ENCODE peak calls at places on chromosomes 5 and 9, in eight cellular contexts. F is GM04504; D is PC-9; Y is activated CD8-positive, alpha-beta memory T cell treated with anti-CD3 and anti-CD28 coated beads, Interleukin-2, amount 10 ng/mL, durations not matched to agents 7 days and 5 days; P is amygdala; R is right lobe of liver; T is stimulated activated naive B cell treated with anti-CD40 and anti-IgM and Interleukin-4, amounts not matched to agents 10 μg/mL and 1 μg/mL and 100 μg/mL, for 72 hours; O is activated T-cell treated with anti-CD3 and anti-CD28 coated beads for 48 hours. C is an unnamed sample.

GRCh38 chr5:10546186-10546585 is 17.7 kb upstream of the ANKRD33B start:
- DNase-seq in O (no peak), F (no peak), Y (no peak), R (no peak), T (no peak), D (no peak), P (no peak), C (no peak)

GRCh38 chr9:127361561-127361960 is 35.4 kb upstream of the SLC2A8 start:
- DNase-seq in R (no peak), D (peak; percentile 7), T (no peak), P (no peak), Y (peak; percentile 62), O (no peak), F (no peak), C (no peak)

GRCh38 chr5:38888023-38888422 is 42.2 kb downstream of the OSMR start:
- DNase-seq in Y (no peak), F (no peak), P (no peak), D (no peak), T (no peak), O (no peak), R (no peak), C (no peak)

GRCh38 chr9:34589656-34590375 is at the start of gene CNTFR:
- DNase-seq in Y (no peak), F (no peak), D (no peak), O (no peak), R (no peak), T (no peak), P (peak; percentile 34), C (peak; percentile 81)

GRCh38 chr5:178425621-178426068 is 164.5 kb downstream of the COL23A1 start:
- DNase-seq in T (no peak), Y (peak; percentile 30), R (no peak), P (no peak), F (no peak), O (no peak), D (no peak), C (no peak)

GRCh38 chr9:69253057-69253456 is 72.0 kb upstream of the ENTREP1 start:
- DNase-seq in D (no peak), F (peak; percentile 10), T (no peak), O (no peak), Y (no peak), R (no peak), P (no peak), C (no peak)

GRCh38 chr9:36136894-36137391 is 410 bp downstream of the GLIPR2 start:
- DNase-seq in D (no peak), P (no peak), O (no peak), F (no peak), T (no peak), R (no peak), Y (no peak), C (no peak)

GRCh38 chr5:9302228-9302627 is 243.6 kb downstream of the SEMA5A start:
- DNase-seq in Y (no peak), O (no peak), D (no peak), P (no peak), F (no peak), T (no peak), R (no peak), C (no peak)

GRCh38 chr9:123426406-123426805 is 70.4 kb downstream of the CRB2 start:
- DNase-seq in P (no peak), R (no peak), O (no peak), T (no peak), Y (no peak), F (no peak), D (peak; percentile 17), C (no peak)

GRCh38 chr5:149938791-149939358 is 5.7 kb downstream of the PDE6A start:
- DNase-seq in Y (no peak), R (no peak), O (no peak), P (no peak), F (peak; percentile 56), D (peak; percentile 90), T (no peak), C (no peak)

GRCh38 chr5:134345996-134346395 is 21.0 kb downstream of the CDKL3 start:
- DNase-seq in P (no peak), Y (no peak), O (no peak), D (peak; percentile 58), F (no peak), R (no peak), T (no peak), C (no peak)

GRCh38 chr5:107290780-107291398 is 379.8 kb downstream of the EFNA5 start:
- DNase-seq in O (no peak), T (no peak), Y (no peak), P (no peak), R (no peak), F (no peak), D (no peak), C (no peak)

GRCh38 chr5:58046371-58046770 is 413.5 kb downstream of the PLK2 start:
- DNase-seq in F (no peak), T (no peak), P (no peak), D (no peak), R (no peak), Y (no peak), O (no peak), C (no peak)

GRCh38 chr9:103789686-103790085 is 304.4 kb upstream of the SMC2 start:
- DNase-seq in P (no peak), O (no peak), F (no peak), R (no peak), D (no peak), Y (no peak), T (no peak), C (no peak)

GRCh38 chr5:74367241-74367733 is 273.2 kb downstream of the ENC1 start:
- DNase-seq in T (no peak), F (no peak), D (no peak), R (no peak), Y (no peak), O (no peak), P (no peak), C (no peak)

GRCh38 chr9:36798350-36799065 is 225.8 kb downstream of the MELK start:
- DNase-seq in F (no peak), Y (no peak), T (no peak), R (no peak), P (no peak), O (no peak), D (peak; percentile 3), C (no peak)

GRCh38 chr5:565782-566445 is 41.7 kb upstream of the SLC9A3 start:
- DNase-seq in P (no peak), O (no peak), Y (no peak), R (no peak), D (no peak), T (no peak), F (no peak), C (no peak)

GRCh38 chr5:177494356-177495195 is 2.8 kb downstream of the PDLIM7 start:
- DNase-seq in O (no peak), P (no peak), R (no peak), F (no peak), D (peak; percentile 90), T (peak; percentile 58), Y (peak; percentile 66), C (no peak)

GRCh38 chr5:10662083-10662482 is 98.2 kb downstream of the ANKRD33B start:
- DNase-seq in Y (no peak), D (no peak), F (no peak), R (no peak), T (no peak), O (no peak), P (no peak), C (no peak)

GRCh38 chr5:16994576-16994975 is 58.5 kb upstream of the MYO10 start:
- DNase-seq in R (no peak), F (no peak), P (no peak), Y (no peak), O (no peak), T (no peak), D (no peak), C (no peak)

GRCh38 chr9:121815084-121815483 is 163.7 kb downstream of the DAB2IP start:
- DNase-seq in P (no peak), R (no peak), Y (no peak), O (no peak), D (no peak), F (no peak), T (no peak), C (no peak)

GRCh38 chr5:395156-395920 is 47.6 kb upstream of the EXOC3 start:
- DNase-seq in D (peak; percentile 86), F (peak; percentile 96), Y (no peak), O (no peak), T (no peak), P (no peak), R (no peak), C (no peak)

GRCh38 chr9:111148390-111148993 is 110.2 kb upstream of the LPAR1 start:
- DNase-seq in O (no peak), D (no peak), T (no peak), Y (no peak), F (no peak), P (no peak), R (no peak), C (no peak)

GRCh38 chr9:91732187-91733005 is 217.6 kb downstream of the ROR2 start:
- DNase-seq in P (no peak), F (no peak), Y (no peak), T (no peak), D (no peak), R (no peak), O (no peak), C (no peak)

GRCh38 chr5:56977034-56977433 is 25.1 kb upstream of the MIER3 start:
- DNase-seq in F (no peak), P (no peak), O (no peak), T (no peak), Y (no peak), D (no peak), R (no peak), C (no peak)

GRCh38 chr5:145568581-145568980 is 266.6 kb downstream of the PRELID2 start:
- DNase-seq in R (no peak), D (peak; percentile 2), P (no peak), T (no peak), O (no peak), F (no peak), Y (no peak), C (no peak)

GRCh38 chr9:128716581-128717254 is 7.2 kb downstream of the ZDHHC12 start:
- DNase-seq in O (no peak), F (no peak), Y (no peak), R (peak; percentile 36), T (no peak), D (peak; percentile 34), P (no peak), C (no peak)

C was measured in anterior cingulate cortex.